ENCODE peak calls at places on chromosomes 4 and X, in nine cellular contexts. D, L, S, K, C, B, G, A and F are unnamed samples.

GRCh38 chr4:169745291-169745690 is 12.5 kb downstream of the HPF1 start:
- DNase-seq in C (no peak), K (no peak), A (no peak), B (no peak), D (no peak), G (no peak), L (no peak), S (no peak), F (no peak)

GRCh38 chr4:140718240-140718639 is 37.9 kb downstream of the TBC1D9 start:
- DNase-seq in L (no peak), K (no peak), S (no peak), C (no peak), D (no peak), B (no peak), G (no peak), A (no peak), F (no peak)

GRCh38 chr4:148964456-148964855 is 522.2 kb upstream of the NR3C2 start:
- DNase-seq in C (no peak), A (no peak), B (no peak), L (no peak), D (no peak), S (no peak), G (no peak), K (no peak), F (no peak)

GRCh38 chrX:36753602-36754001 is 254.6 kb upstream of the FAM47C start:
- DNase-seq in L (no peak), C (no peak), D (no peak), G (no peak), S (no peak), K (no peak), B (no peak), A (no peak), F (no peak)

GRCh38 chrX:155188786-155189185 is 27.5 kb upstream of the VBP1 start:
- DNase-seq in G (no peak), D (no peak), L (no peak), C (no peak), B (no peak), A (no peak), S (no peak), K (no peak), F (no peak)

GRCh38 chr4:110344165-110344564 is 131.8 kb upstream of the ENPEP start:
- DNase-seq in C (no peak), G (no peak), A (peak; percentile 3), D (no peak), L (no peak), B (peak; percentile 40), K (peak; percentile 16), S (no peak), F (peak; percentile 50)

GRCh38 chrX:150482537-150483217 is 85.7 kb upstream of the MTM1 start:
- DNase-seq in A (peak; percentile 59), B (no peak), C (no peak), L (no peak), K (no peak), G (no peak), D (no peak), S (no peak), F (no peak)

GRCh38 chr4:38815879-38816782 is 11.5 kb upstream of the TLR1 start:
- DNase-seq in G (no peak), K (no peak), S (no peak), C (no peak), D (no peak), B (no peak), L (no peak), A (no peak), F (no peak)

GRCh38 chr4:71240094-71240493 is 98.7 kb upstream of the SLC4A4 start:
- DNase-seq in K (no peak), A (no peak), B (no peak), C (no peak), G (no peak), S (peak; percentile 25), L (no peak), D (no peak), F (no peak)

GRCh38 chrX:72126539-72127140 is 5.1 kb downstream of the RTL5 start:
- DNase-seq in G (peak; percentile 79), A (peak; percentile 71), S (peak; percentile 85), K (peak; percentile 87), B (peak; percentile 79), L (peak; percentile 57), C (peak; percentile 90), D (peak; percentile 93), F (peak; percentile 81)

GRCh38 chr4:169802871-169803270 is 45.1 kb upstream of the HPF1 start:
- DNase-seq in K (no peak), G (no peak), B (no peak), A (no peak), S (no peak), C (no peak), L (no peak), D (no peak), F (no peak)

GRCh38 chrX:154902408-154902807 is 16.3 kb downstream of the F8A1 start:
- DNase-seq in A (no peak), D (no peak), L (no peak), B (no peak), K (no peak), C (no peak), G (no peak), S (no peak), F (no peak)

GRCh38 chr4:94410678-94411206 is 41.0 kb upstream of the PDLIM5 start:
- DNase-seq in L (no peak), D (no peak), G (no peak), K (peak; percentile 10), S (peak; percentile 70), C (peak; percentile 91), B (no peak), A (peak; percentile 35), F (no peak)

GRCh38 chr4:28677808-28678207 is 1817.2 kb downstream of the STIM2 start:
- DNase-seq in L (no peak), S (no peak), C (no peak), K (no peak), D (no peak), B (no peak), A (no peak), G (no peak), F (no peak)

GRCh38 chr4:7539659-7540058 is 104.9 kb upstream of the PSAPL1 start:
- DNase-seq in A (peak; percentile 10), K (no peak), B (no peak), D (peak; percentile 87), S (no peak), C (no peak), L (no peak), G (no peak), F (peak; percentile 40)

GRCh38 chr4:8372506-8373070 is 67.9 kb downstream of the ACOX3 start:
- DNase-seq in S (no peak), L (no peak), A (no peak), B (peak; percentile 54), K (no peak), D (no peak), C (no peak), G (no peak), F (no peak)

GRCh38 chr4:155787113-155787710 is 28.4 kb downstream of the GUCY1B1 start:
- DNase-seq in S (no peak), C (no peak), G (no peak), D (no peak), A (peak; percentile 10), K (no peak), L (no peak), B (peak; percentile 67), F (no peak)

GRCh38 chr4:187270154-187270553 is 546.5 kb upstream of the FAT1 start:
- DNase-seq in K (no peak), B (no peak), L (no peak), A (no peak), C (no peak), G (no peak), D (no peak), S (no peak), F (no peak)

GRCh38 chrX:38804481-38805293 is 3.4 kb downstream of the MID1IP1 start:
- DNase-seq in C (peak; percentile 20), K (peak; percentile 23), A (peak; percentile 7), G (peak; percentile 49), B (peak; percentile 55), L (no peak), D (peak; percentile 85), S (peak; percentile 27), F (peak; percentile 31)

GRCh38 chrX:45584717-45585116 is 384.0 kb upstream of the DIPK2B start:
- DNase-seq in S (no peak), L (no peak), D (no peak), A (no peak), G (no peak), K (no peak), B (no peak), C (no peak), F (no peak)
- H3K4me1 ChIP-seq in S (no peaks in the 10 kb centered on the region), L (no peaks in the 10 kb centered on the region), D (no peaks in the 10 kb centered on the region), A (no peaks in the 10 kb centered on the region), G (no peaks in the 10 kb centered on the region), K (no peaks in the 10 kb centered on the region), B (no peaks in the 10 kb centered on the region), C (no peaks in the 10 kb centered on the region), F (no peaks in the 10 kb centered on the region)

DNA sequence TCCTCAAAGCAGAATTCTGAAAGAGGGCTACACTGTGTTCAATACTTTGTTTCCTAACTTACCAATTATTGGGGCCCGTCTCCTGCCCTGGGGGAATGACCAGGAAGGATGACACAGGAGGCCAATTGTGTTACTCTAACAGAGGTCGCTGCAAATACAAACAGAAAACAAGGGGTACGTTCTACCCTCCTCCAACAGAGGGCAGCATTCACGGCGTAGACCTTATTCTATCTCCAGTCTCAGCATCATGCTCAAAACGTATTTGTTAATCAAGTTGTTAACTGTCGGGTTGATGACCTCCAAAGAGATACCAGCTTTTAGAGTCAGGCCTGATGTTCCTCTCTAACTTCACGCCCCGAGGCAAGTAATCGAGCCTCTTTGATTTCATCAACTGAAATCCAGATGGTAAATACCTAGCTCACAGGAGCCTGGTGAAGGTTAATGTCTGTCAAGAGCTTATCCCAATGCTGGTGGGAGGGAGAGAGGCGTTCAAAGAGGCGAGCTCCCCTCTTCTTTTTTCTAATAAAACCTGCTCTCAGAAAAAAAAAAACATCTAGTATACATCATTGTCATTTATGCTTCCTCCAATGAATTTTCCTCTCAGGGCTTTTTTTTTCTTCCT is 181.0 kb upstream of the KCNIP4 start:
- DNase-seq in A (no peak), S (no peak), C (no peak), D (no peak), K (peak; percentile 22), B (peak; percentile 63), G (no peak), L (peak; percentile 53), F (peak; percentile 24)
- TF ChIP-seq CTCF in A (peak; percentile 19), S (peak; percentile 28), C (peak; percentile 24), D (no peak), K (peak; percentile 45), B (peak; percentile 72), G (no peak), L (no peak), F (peak; percentile 35)

DNA sequence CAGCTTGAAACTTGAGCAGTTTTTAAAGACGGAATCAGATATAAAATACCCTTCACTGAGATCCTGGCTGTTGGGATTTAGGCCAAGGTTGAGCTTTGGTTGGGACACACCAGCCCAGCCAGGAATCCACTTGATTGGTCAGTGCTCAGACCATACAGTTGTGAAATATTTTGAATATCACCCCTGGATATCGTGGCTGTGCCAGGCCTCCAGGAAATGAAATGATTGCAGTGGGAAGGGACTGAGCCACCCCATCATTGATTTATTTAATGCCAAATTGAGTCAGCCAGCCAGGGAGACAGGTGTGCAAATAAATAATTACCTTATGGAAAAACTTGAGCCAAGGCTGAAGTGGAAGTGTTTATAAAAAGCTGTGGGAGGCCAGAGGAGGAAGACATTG is 128.4 kb upstream of the SCML1 start:
- DNase-seq in A (no peak), D (no peak), S (peak; percentile 37), K (no peak), C (no peak), L (no peak), G (no peak), B (no peak), F (no peak)
- H3K4me1 ChIP-seq in A (peaks cover 16% of the 10 kb centered on the region), D (no peaks in the 10 kb centered on the region), S (no peaks in the 10 kb centered on the region), K (no peaks in the 10 kb centered on the region), C (no peaks in the 10 kb centered on the region), L (no peaks in the 10 kb centered on the region), G (no peaks in the 10 kb centered on the region), B (peaks cover 3% of the 10 kb centered on the region), F (no peaks in the 10 kb centered on the region)

GRCh38 chrX:149302705-149303104 is 202.4 kb downstream of the IDS start:
- DNase-seq in K (no peak), B (no peak), G (no peak), D (no peak), C (no peak), A (no peak), S (no peak), L (no peak), F (no peak)
- TF ChIP-seq CTCF in K (no peak), B (no peak), G (no peak), D (no peak), C (no peak), A (no peak), S (no peak), L (no peak), F (no peak)